ENCODE peak calls at places on chromosomes 2 and 18, in nine cellular contexts. One of them, this sample, is unnamed.

GRCh38 chr2:151943461-151943860 is 115.2 kb upstream of the ARL5A start:
- DNase-seq in endothelial cell of umbilical vein: no peak
- DNase-seq in spleen: no peak
- DNase-seq in GM12892: no peak
- DNase-seq in K562: no peak
- DNase-seq in HCT116: no peak
- DNase-seq in upper lobe of left lung: no peak
- DNase-seq in prostate gland: no peak
- DNase-seq in GM12891: no peak
- DNase-seq in this sample: no peak

GRCh38 chr2:120820885-120821279 is 85.2 kb downstream of the GLI2 start:
- DNase-seq in upper lobe of left lung: no peak
- DNase-seq in spleen: peak
- DNase-seq in endothelial cell of umbilical vein: no peak
- DNase-seq in K562: no peak
- DNase-seq in HCT116: no peak
- DNase-seq in prostate gland: no peak
- DNase-seq in GM12892: no peak
- DNase-seq in GM12891: no peak
- DNase-seq in this sample: no peak

GRCh38 chr18:78531637-78532036 is 448.0 kb upstream of the SALL3 start:
- DNase-seq in prostate gland: no peak
- DNase-seq in upper lobe of left lung: no peak
- DNase-seq in endothelial cell of umbilical vein: no peak
- DNase-seq in GM12892: no peak
- DNase-seq in spleen: no peak
- DNase-seq in K562: no peak
- DNase-seq in GM12891: no peak
- DNase-seq in HCT116: no peak
- DNase-seq in this sample: no peak

GRCh38 chr2:55912926-55913325 is 10.7 kb downstream of the EFEMP1 start:
- DNase-seq in upper lobe of left lung: no peak
- DNase-seq in K562: no peak
- DNase-seq in endothelial cell of umbilical vein: peak
- DNase-seq in spleen: no peak
- DNase-seq in GM12892: no peak
- DNase-seq in prostate gland: no peak
- DNase-seq in GM12891: no peak
- DNase-seq in HCT116: no peak
- DNase-seq in this sample: no peak

GRCh38 chr2:241843321-241844065 is 15.2 kb downstream of the PDCD1 start:
- DNase-seq in upper lobe of left lung: no peak
- DNase-seq in GM12891: peak
- DNase-seq in endothelial cell of umbilical vein: no peak
- DNase-seq in K562: peak
- DNase-seq in spleen: peak
- DNase-seq in prostate gland: no peak
- DNase-seq in GM12892: peak
- DNase-seq in HCT116: no peak
- DNase-seq in this sample: no peak

GRCh38 chr2:165815299-165815698 is 21.3 kb upstream of the GALNT3 start:
- DNase-seq in prostate gland: no peak
- DNase-seq in GM12891: no peak
- DNase-seq in upper lobe of left lung: no peak
- DNase-seq in HCT116: no peak
- DNase-seq in GM12892: no peak
- DNase-seq in endothelial cell of umbilical vein: no peak
- DNase-seq in K562: no peak
- DNase-seq in spleen: no peak
- DNase-seq in this sample: no peak

GRCh38 chr2:164917296-164917903 is 37.9 kb downstream of the SLC38A11 start:
- DNase-seq in prostate gland: peak
- DNase-seq in HCT116: peak
- DNase-seq in GM12891: no peak
- DNase-seq in GM12892: no peak
- DNase-seq in spleen: no peak
- DNase-seq in K562: no peak
- DNase-seq in endothelial cell of umbilical vein: peak
- DNase-seq in upper lobe of left lung: no peak
- DNase-seq in this sample: peak

GRCh38 chr2:53778536-53779162 is 8.1 kb downstream of the ASB3 start:
- DNase-seq in upper lobe of left lung: no peak
- DNase-seq in spleen: no peak
- DNase-seq in prostate gland: no peak
- DNase-seq in K562: no peak
- DNase-seq in HCT116: no peak
- DNase-seq in GM12892: no peak
- DNase-seq in endothelial cell of umbilical vein: no peak
- DNase-seq in GM12891: no peak
- DNase-seq in this sample: no peak

GRCh38 chr2:23312996-23313606 is 71.9 kb upstream of the KLHL29 start:
- DNase-seq in spleen: no peak
- DNase-seq in upper lobe of left lung: no peak
- DNase-seq in GM12892: peak
- DNase-seq in endothelial cell of umbilical vein: peak
- DNase-seq in HCT116: peak
- DNase-seq in GM12891: peak
- DNase-seq in K562: peak
- DNase-seq in prostate gland: no peak
- DNase-seq in this sample: no peak

GRCh38 chr2:29025711-29026110 is 44.6 kb downstream of the TOGARAM2 start:
- DNase-seq in HCT116: no peak
- DNase-seq in GM12892: no peak
- DNase-seq in upper lobe of left lung: no peak
- DNase-seq in K562: no peak
- DNase-seq in spleen: no peak
- DNase-seq in prostate gland: no peak
- DNase-seq in endothelial cell of umbilical vein: no peak
- DNase-seq in GM12891: no peak
- DNase-seq in this sample: no peak

GRCh38 chr2:43251171-43251731 is 24.8 kb upstream of the ZFP36L2 start:
- DNase-seq in endothelial cell of umbilical vein: peak
- DNase-seq in spleen: no peak
- DNase-seq in K562: no peak
- DNase-seq in upper lobe of left lung: no peak
- DNase-seq in HCT116: no peak
- DNase-seq in GM12892: no peak
- DNase-seq in prostate gland: peak
- DNase-seq in GM12891: no peak
- DNase-seq in this sample: no peak

GRCh38 chr2:86227685-86228084 is 28.4 kb downstream of the MRPL35 start:
- DNase-seq in GM12891: no peak
- DNase-seq in GM12892: no peak
- DNase-seq in K562: no peak
- DNase-seq in spleen: no peak
- DNase-seq in endothelial cell of umbilical vein: no peak
- DNase-seq in HCT116: no peak
- DNase-seq in upper lobe of left lung: no peak
- DNase-seq in prostate gland: no peak
- DNase-seq in this sample: no peak

DNA sequence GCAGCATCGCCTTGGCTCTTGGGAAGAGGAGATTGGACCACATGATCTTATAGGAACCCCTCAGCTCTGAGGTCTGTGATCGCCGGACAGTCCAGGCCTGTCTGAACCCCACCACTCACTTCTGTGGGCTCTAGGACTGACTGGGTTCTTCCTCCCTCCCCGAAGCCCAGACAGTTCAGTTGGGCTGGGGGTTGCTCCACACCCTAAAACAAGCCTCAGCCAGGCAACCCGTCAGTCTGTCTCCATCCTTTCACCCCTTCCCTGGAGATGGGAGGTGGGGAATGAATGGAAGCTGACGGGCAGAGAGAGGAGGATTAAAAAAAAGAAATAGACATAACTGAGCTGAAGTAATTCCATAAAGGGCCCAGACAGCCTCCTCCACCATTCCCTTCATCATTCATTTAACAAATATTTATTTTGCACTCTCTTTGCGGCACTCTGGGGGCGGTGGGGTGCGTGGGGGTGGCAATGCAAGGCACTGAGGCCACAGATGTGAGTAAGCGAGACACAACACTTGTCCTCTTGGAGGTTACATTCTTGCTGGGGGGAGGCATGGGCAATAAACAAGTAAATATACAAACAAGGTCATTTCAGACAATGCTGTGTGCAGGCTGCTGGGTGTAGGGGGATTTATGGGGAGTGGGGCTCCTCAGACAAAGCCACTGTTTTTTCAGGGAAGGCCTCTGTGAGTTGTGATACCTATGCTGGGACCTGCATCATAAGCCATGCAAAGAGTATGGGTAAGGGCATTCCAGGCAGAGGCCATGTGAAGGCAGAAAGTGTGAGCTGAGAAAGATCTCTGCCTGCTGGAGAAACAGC is 12.9 kb downstream of the WNT10A start:
- DNase-seq in upper lobe of left lung: no peak
- DNase-seq in K562: no peak
- DNase-seq in endothelial cell of umbilical vein: no peak
- DNase-seq in prostate gland: no peak
- DNase-seq in GM12892: no peak
- DNase-seq in spleen: no peak
- DNase-seq in HCT116: no peak
- DNase-seq in GM12891: no peak
- DNase-seq in this sample: no peak
- TF ChIP-seq POLR2AphosphoS5 in upper lobe of left lung: no peak
- TF ChIP-seq POLR2AphosphoS5 in K562: no peak
- TF ChIP-seq POLR2AphosphoS5 in endothelial cell of umbilical vein: no peak
- TF ChIP-seq POLR2AphosphoS5 in prostate gland: no peak
- TF ChIP-seq POLR2AphosphoS5 in GM12892: no peak
- TF ChIP-seq POLR2AphosphoS5 in spleen: no peak
- TF ChIP-seq POLR2AphosphoS5 in HCT116: no peak
- TF ChIP-seq POLR2AphosphoS5 in GM12891: no peak
- TF ChIP-seq POLR2AphosphoS5 in this sample: no peak

DNA sequence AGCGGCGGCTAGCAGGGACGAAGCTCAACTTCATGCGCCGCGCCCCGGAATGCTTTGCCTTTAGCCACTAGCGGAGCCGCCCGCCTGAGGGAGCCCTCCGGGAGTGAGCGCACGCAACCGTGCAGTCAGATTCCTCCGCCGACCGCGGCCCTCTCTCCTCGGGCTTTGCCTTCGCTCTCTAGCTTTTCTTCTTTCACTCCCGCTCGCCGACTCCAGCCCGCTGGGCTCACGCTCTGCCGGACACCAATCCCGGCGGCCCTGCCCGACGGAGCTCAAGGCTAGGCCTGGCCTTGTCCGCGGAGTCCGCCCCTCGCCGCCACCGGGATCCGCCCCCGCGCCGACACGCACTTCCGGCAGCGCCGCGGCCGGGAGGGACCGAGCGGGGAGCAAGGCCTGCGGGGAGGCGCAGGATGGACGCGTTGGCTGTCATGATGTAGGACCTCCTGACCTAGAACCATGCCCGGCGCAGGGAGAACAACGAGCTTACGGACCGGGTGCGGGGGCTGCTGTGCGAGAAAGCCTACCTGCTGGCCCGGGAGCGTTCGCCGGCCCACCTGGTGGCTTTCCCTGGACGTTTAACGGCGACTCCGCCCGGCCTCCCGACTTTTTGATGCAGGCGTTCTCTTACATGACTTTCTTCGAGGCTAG is 40.8 kb upstream of the AKAIN1 start:
- DNase-seq in spleen: peak
- DNase-seq in GM12891: peak
- DNase-seq in upper lobe of left lung: peak
- DNase-seq in K562: peak
- DNase-seq in prostate gland: peak
- DNase-seq in HCT116: no peak
- DNase-seq in GM12892: peak
- DNase-seq in endothelial cell of umbilical vein: peak
- DNase-seq in this sample: peak
- TF ChIP-seq POLR2AphosphoS5 in spleen: peak
- TF ChIP-seq POLR2AphosphoS5 in GM12891: peak
- TF ChIP-seq POLR2AphosphoS5 in upper lobe of left lung: peak
- TF ChIP-seq POLR2AphosphoS5 in K562: no peak
- TF ChIP-seq POLR2AphosphoS5 in prostate gland: peak
- TF ChIP-seq POLR2AphosphoS5 in HCT116: no peak
- TF ChIP-seq POLR2AphosphoS5 in GM12892: peak
- TF ChIP-seq POLR2AphosphoS5 in endothelial cell of umbilical vein: peak
- TF ChIP-seq POLR2AphosphoS5 in this sample: peak

GRCh38 chr2:45929674-45930395 is 278.4 kb downstream of the PRKCE start:
- DNase-seq in prostate gland: no peak
- DNase-seq in HCT116: no peak
- DNase-seq in GM12891: no peak
- DNase-seq in endothelial cell of umbilical vein: no peak
- DNase-seq in upper lobe of left lung: no peak
- DNase-seq in spleen: no peak
- DNase-seq in K562: no peak
- DNase-seq in GM12892: no peak
- DNase-seq in this sample: no peak

GRCh38 chr2:45925636-45926350 is 274.3 kb downstream of the PRKCE start:
- DNase-seq in K562: no peak
- DNase-seq in GM12892: no peak
- DNase-seq in GM12891: no peak
- DNase-seq in endothelial cell of umbilical vein: no peak
- DNase-seq in prostate gland: no peak
- DNase-seq in HCT116: no peak
- DNase-seq in upper lobe of left lung: no peak
- DNase-seq in spleen: no peak
- DNase-seq in this sample: no peak

GRCh38 chr2:45928946-45929345 is 277.5 kb downstream of the PRKCE start:
- DNase-seq in prostate gland: no peak
- DNase-seq in spleen: no peak
- DNase-seq in K562: no peak
- DNase-seq in GM12891: no peak
- DNase-seq in upper lobe of left lung: no peak
- DNase-seq in endothelial cell of umbilical vein: no peak
- DNase-seq in HCT116: no peak
- DNase-seq in GM12892: no peak
- DNase-seq in this sample: no peak

GRCh38 chr2:45932278-45932975 is 281.0 kb downstream of the PRKCE start:
- DNase-seq in GM12892: no peak
- DNase-seq in HCT116: no peak
- DNase-seq in K562: no peak
- DNase-seq in spleen: no peak
- DNase-seq in GM12891: no peak
- DNase-seq in upper lobe of left lung: no peak
- DNase-seq in prostate gland: no peak
- DNase-seq in endothelial cell of umbilical vein: no peak
- DNase-seq in this sample: no peak

DNA sequence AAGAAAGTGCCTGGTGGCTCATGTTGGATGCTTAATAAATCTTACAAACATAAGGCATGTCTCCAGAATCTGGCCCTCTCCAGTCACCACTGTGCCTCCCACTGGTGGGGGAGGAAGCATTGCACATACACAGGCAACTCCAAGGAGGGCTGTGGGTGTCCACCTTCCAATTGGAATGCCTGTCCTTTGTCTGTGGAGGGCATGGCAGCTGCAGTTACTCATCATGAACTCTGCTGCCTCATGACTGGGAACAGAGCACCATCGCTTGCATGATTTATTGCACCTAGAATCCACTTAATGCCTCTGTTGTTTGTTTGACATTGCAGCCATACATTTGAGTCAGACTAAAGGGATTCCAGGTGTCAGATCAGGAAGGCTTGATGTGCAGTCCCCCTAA is 278.9 kb downstream of the PRKCE start:
- DNase-seq in endothelial cell of umbilical vein: no peak
- DNase-seq in spleen: no peak
- DNase-seq in GM12891: no peak
- DNase-seq in GM12892: no peak
- DNase-seq in upper lobe of left lung: no peak
- DNase-seq in K562: no peak
- DNase-seq in HCT116: no peak
- DNase-seq in prostate gland: no peak
- DNase-seq in this sample: no peak
- TF ChIP-seq POLR2AphosphoS5 in endothelial cell of umbilical vein: no peak
- TF ChIP-seq POLR2AphosphoS5 in spleen: no peak
- TF ChIP-seq POLR2AphosphoS5 in GM12891: no peak
- TF ChIP-seq POLR2AphosphoS5 in GM12892: no peak
- TF ChIP-seq POLR2AphosphoS5 in upper lobe of left lung: no peak
- TF ChIP-seq POLR2AphosphoS5 in K562: no peak
- TF ChIP-seq POLR2AphosphoS5 in HCT116: no peak
- TF ChIP-seq POLR2AphosphoS5 in prostate gland: no peak
- TF ChIP-seq POLR2AphosphoS5 in this sample: no peak

GRCh38 chr2:33133436-33133835 is 186.7 kb downstream of the LTBP1 start:
- DNase-seq in prostate gland: no peak
- DNase-seq in upper lobe of left lung: peak
- DNase-seq in GM12892: no peak
- DNase-seq in endothelial cell of umbilical vein: peak
- DNase-seq in K562: peak
- DNase-seq in spleen: no peak
- DNase-seq in GM12891: no peak
- DNase-seq in HCT116: no peak
- DNase-seq in this sample: no peak
- TF ChIP-seq POLR2AphosphoS5 in prostate gland: no peak
- TF ChIP-seq POLR2AphosphoS5 in upper lobe of left lung: no peak
- TF ChIP-seq POLR2AphosphoS5 in GM12892: no peak
- TF ChIP-seq POLR2AphosphoS5 in endothelial cell of umbilical vein: no peak
- TF ChIP-seq POLR2AphosphoS5 in K562: no peak
- TF ChIP-seq POLR2AphosphoS5 in spleen: no peak
- TF ChIP-seq POLR2AphosphoS5 in GM12891: no peak
- TF ChIP-seq POLR2AphosphoS5 in HCT116: no peak
- TF ChIP-seq POLR2AphosphoS5 in this sample: peak